ENCODE peak calls at places on chromosomes 2 and 18, in ten cellular contexts. One of them, this sample, is unnamed.

GRCh38 chr2:180790891-180791290 is 189.5 kb upstream of the UBE2E3 start:
- DNase-seq in cardiac muscle cell: no peak
- DNase-seq in stimulated activated naive CD8-positive, alpha-beta T cell treated with anti-CD3 and anti-CD28 coated beads, Interleukin-15, Interleukin-2, amounts not matched to agents 100 U/mL and 50 U/mL, for 24 hours: no peak
- DNase-seq in mesenteric fat pad: no peak
- DNase-seq in caudate nucleus: no peak
- DNase-seq in GOT3: no peak
- DNase-seq in prostate gland: no peak
- DNase-seq in pancreas: no peak
- DNase-seq in ELR: no peak
- DNase-seq in astrocyte of the spinal cord: peak
- DNase-seq in this sample: no peak

GRCh38 chr18:48627216-48627615 is 88.4 kb downstream of the CTIF start:
- DNase-seq in GOT3: no peak
- DNase-seq in stimulated activated naive CD8-positive, alpha-beta T cell treated with anti-CD3 and anti-CD28 coated beads, Interleukin-15, Interleukin-2, amounts not matched to agents 100 U/mL and 50 U/mL, for 24 hours: no peak
- DNase-seq in cardiac muscle cell: no peak
- DNase-seq in astrocyte of the spinal cord: no peak
- DNase-seq in ELR: peak
- DNase-seq in pancreas: no peak
- DNase-seq in caudate nucleus: no peak
- DNase-seq in prostate gland: no peak
- DNase-seq in mesenteric fat pad: no peak
- DNase-seq in this sample: peak

GRCh38 chr18:11729556-11729955 is 40.5 kb downstream of the GNAL start:
- DNase-seq in pancreas: no peak
- DNase-seq in astrocyte of the spinal cord: no peak
- DNase-seq in caudate nucleus: no peak
- DNase-seq in mesenteric fat pad: no peak
- DNase-seq in stimulated activated naive CD8-positive, alpha-beta T cell treated with anti-CD3 and anti-CD28 coated beads, Interleukin-15, Interleukin-2, amounts not matched to agents 100 U/mL and 50 U/mL, for 24 hours: no peak
- DNase-seq in GOT3: no peak
- DNase-seq in cardiac muscle cell: no peak
- DNase-seq in ELR: no peak
- DNase-seq in prostate gland: no peak
- DNase-seq in this sample: no peak

GRCh38 chr18:55999641-56000040 is 411.6 kb upstream of the TCF4 start:
- DNase-seq in pancreas: no peak
- DNase-seq in mesenteric fat pad: no peak
- DNase-seq in ELR: no peak
- DNase-seq in astrocyte of the spinal cord: no peak
- DNase-seq in prostate gland: no peak
- DNase-seq in cardiac muscle cell: no peak
- DNase-seq in caudate nucleus: no peak
- DNase-seq in GOT3: no peak
- DNase-seq in stimulated activated naive CD8-positive, alpha-beta T cell treated with anti-CD3 and anti-CD28 coated beads, Interleukin-15, Interleukin-2, amounts not matched to agents 100 U/mL and 50 U/mL, for 24 hours: no peak
- DNase-seq in this sample: no peak

GRCh38 chr2:119929537-119929936 is 83.3 kb upstream of the EPB41L5 start:
- DNase-seq in prostate gland: no peak
- DNase-seq in ELR: no peak
- DNase-seq in mesenteric fat pad: no peak
- DNase-seq in cardiac muscle cell: no peak
- DNase-seq in caudate nucleus: no peak
- DNase-seq in stimulated activated naive CD8-positive, alpha-beta T cell treated with anti-CD3 and anti-CD28 coated beads, Interleukin-15, Interleukin-2, amounts not matched to agents 100 U/mL and 50 U/mL, for 24 hours: peak
- DNase-seq in pancreas: no peak
- DNase-seq in GOT3: no peak
- DNase-seq in astrocyte of the spinal cord: no peak
- DNase-seq in this sample: no peak

GRCh38 chr2:112920923-112921532 is 10.1 kb downstream of the IL37 start:
- DNase-seq in astrocyte of the spinal cord: no peak
- DNase-seq in mesenteric fat pad: no peak
- DNase-seq in caudate nucleus: no peak
- DNase-seq in prostate gland: no peak
- DNase-seq in cardiac muscle cell: no peak
- DNase-seq in GOT3: no peak
- DNase-seq in stimulated activated naive CD8-positive, alpha-beta T cell treated with anti-CD3 and anti-CD28 coated beads, Interleukin-15, Interleukin-2, amounts not matched to agents 100 U/mL and 50 U/mL, for 24 hours: no peak
- DNase-seq in pancreas: no peak
- DNase-seq in ELR: peak
- DNase-seq in this sample: peak

GRCh38 chr2:120344991-120345975 is 653 bp upstream of the INHBB start:
- DNase-seq in GOT3: peak
- DNase-seq in astrocyte of the spinal cord: no peak
- DNase-seq in prostate gland: peak
- DNase-seq in pancreas: peak
- DNase-seq in stimulated activated naive CD8-positive, alpha-beta T cell treated with anti-CD3 and anti-CD28 coated beads, Interleukin-15, Interleukin-2, amounts not matched to agents 100 U/mL and 50 U/mL, for 24 hours: peak
- DNase-seq in mesenteric fat pad: no peak
- DNase-seq in cardiac muscle cell: peak
- DNase-seq in caudate nucleus: no peak
- DNase-seq in ELR: peak
- DNase-seq in this sample: peak

GRCh38 chr2:111697560-111697959 is 186.4 kb downstream of the ANAPC1 start:
- DNase-seq in ELR: no peak
- DNase-seq in mesenteric fat pad: peak
- DNase-seq in GOT3: no peak
- DNase-seq in prostate gland: no peak
- DNase-seq in caudate nucleus: no peak
- DNase-seq in cardiac muscle cell: no peak
- DNase-seq in pancreas: no peak
- DNase-seq in astrocyte of the spinal cord: no peak
- DNase-seq in stimulated activated naive CD8-positive, alpha-beta T cell treated with anti-CD3 and anti-CD28 coated beads, Interleukin-15, Interleukin-2, amounts not matched to agents 100 U/mL and 50 U/mL, for 24 hours: no peak
- DNase-seq in this sample: no peak

GRCh38 chr2:20738789-20739188 is 71.8 kb downstream of the GDF7 start:
- DNase-seq in astrocyte of the spinal cord: no peak
- DNase-seq in cardiac muscle cell: no peak
- DNase-seq in prostate gland: no peak
- DNase-seq in pancreas: no peak
- DNase-seq in caudate nucleus: no peak
- DNase-seq in ELR: no peak
- DNase-seq in GOT3: no peak
- DNase-seq in stimulated activated naive CD8-positive, alpha-beta T cell treated with anti-CD3 and anti-CD28 coated beads, Interleukin-15, Interleukin-2, amounts not matched to agents 100 U/mL and 50 U/mL, for 24 hours: no peak
- DNase-seq in mesenteric fat pad: no peak
- DNase-seq in this sample: no peak

GRCh38 chr2:127035212-127035611 is 71.7 kb downstream of the BIN1 start:
- DNase-seq in pancreas: no peak
- DNase-seq in ELR: no peak
- DNase-seq in caudate nucleus: no peak
- DNase-seq in GOT3: no peak
- DNase-seq in stimulated activated naive CD8-positive, alpha-beta T cell treated with anti-CD3 and anti-CD28 coated beads, Interleukin-15, Interleukin-2, amounts not matched to agents 100 U/mL and 50 U/mL, for 24 hours: no peak
- DNase-seq in astrocyte of the spinal cord: no peak
- DNase-seq in mesenteric fat pad: no peak
- DNase-seq in prostate gland: no peak
- DNase-seq in cardiac muscle cell: no peak
- DNase-seq in this sample: no peak

GRCh38 chr2:209990838-209991237 is 11.6 kb upstream of the RPE start:
- DNase-seq in mesenteric fat pad: no peak
- DNase-seq in pancreas: no peak
- DNase-seq in caudate nucleus: no peak
- DNase-seq in stimulated activated naive CD8-positive, alpha-beta T cell treated with anti-CD3 and anti-CD28 coated beads, Interleukin-15, Interleukin-2, amounts not matched to agents 100 U/mL and 50 U/mL, for 24 hours: no peak
- DNase-seq in prostate gland: no peak
- DNase-seq in astrocyte of the spinal cord: no peak
- DNase-seq in ELR: no peak
- DNase-seq in GOT3: no peak
- DNase-seq in cardiac muscle cell: no peak
- DNase-seq in this sample: no peak

GRCh38 chr2:10451819-10452218 is 3.7 kb upstream of the ODC1 start:
- DNase-seq in ELR: no peak
- DNase-seq in stimulated activated naive CD8-positive, alpha-beta T cell treated with anti-CD3 and anti-CD28 coated beads, Interleukin-15, Interleukin-2, amounts not matched to agents 100 U/mL and 50 U/mL, for 24 hours: no peak
- DNase-seq in prostate gland: no peak
- DNase-seq in GOT3: no peak
- DNase-seq in caudate nucleus: no peak
- DNase-seq in mesenteric fat pad: no peak
- DNase-seq in pancreas: no peak
- DNase-seq in astrocyte of the spinal cord: no peak
- DNase-seq in cardiac muscle cell: no peak
- DNase-seq in this sample: no peak

GRCh38 chr2:58762176-58762781 is 521.2 kb upstream of the FANCL start:
- DNase-seq in ELR: peak
- DNase-seq in cardiac muscle cell: peak
- DNase-seq in prostate gland: peak
- DNase-seq in stimulated activated naive CD8-positive, alpha-beta T cell treated with anti-CD3 and anti-CD28 coated beads, Interleukin-15, Interleukin-2, amounts not matched to agents 100 U/mL and 50 U/mL, for 24 hours: peak
- DNase-seq in caudate nucleus: no peak
- DNase-seq in GOT3: no peak
- DNase-seq in pancreas: peak
- DNase-seq in astrocyte of the spinal cord: peak
- DNase-seq in mesenteric fat pad: no peak
- DNase-seq in this sample: peak

GRCh38 chr2:219209236-219209635 is 2.7 kb downstream of the ZFAND2B start:
- DNase-seq in astrocyte of the spinal cord: no peak
- DNase-seq in pancreas: no peak
- DNase-seq in prostate gland: no peak
- DNase-seq in cardiac muscle cell: no peak
- DNase-seq in stimulated activated naive CD8-positive, alpha-beta T cell treated with anti-CD3 and anti-CD28 coated beads, Interleukin-15, Interleukin-2, amounts not matched to agents 100 U/mL and 50 U/mL, for 24 hours: no peak
- DNase-seq in ELR: no peak
- DNase-seq in caudate nucleus: no peak
- DNase-seq in mesenteric fat pad: no peak
- DNase-seq in GOT3: no peak
- DNase-seq in this sample: no peak